ENCODE peak calls at places on chromosomes 11 and 22, in five cellular contexts. X, S, F, C and G are unnamed samples. For H3K27me3, the result is how much of the 10 kb centered on the place peaks cover.

GRCh38 chr11:104918113-104918824 is 20.0 kb upstream of the CASP12 start:
- DNase-seq in X (no peak), S (peak), F (no peak), C (no peak), G (no peak)

GRCh38 chr11:28649922-28650321 is 541.7 kb downstream of the METTL15 start:
- DNase-seq in X (no peak), S (no peak), F (no peak), C (no peak), G (no peak)

GRCh38 chr11:117187799-117188481 is 9.4 kb downstream of the SIDT2 start:
- DNase-seq in X (no peak), S (no peak), F (no peak), C (no peak), G (peak)

GRCh38 chr22:26579331-26579886 is 10.5 kb downstream of the TPST2 start:
- DNase-seq in X (peak), S (no peak), F (peak), C (no peak), G (peak)

GRCh38 chr22:41661713-41662112 is 27.0 kb downstream of the SNU13 start:
- DNase-seq in X (no peak), S (no peak), F (no peak), C (no peak), G (no peak)

GRCh38 chr11:117857734-117858369 is 18.6 kb downstream of the FXYD6 start:
- DNase-seq in X (no peak), S (no peak), F (no peak), C (no peak), G (no peak)

GRCh38 chr11:61955031-61955415 is 4.9 kb downstream of the BEST1 start:
- DNase-seq in X (peak), S (peak), F (no peak), C (no peak), G (no peak)

GRCh38 chr11:118241191-118242098 is 10.7 kb downstream of the MPZL3 start:
- DNase-seq in X (peak), S (no peak), F (peak), C (peak), G (peak)

GRCh38 chr11:119295178-119295577 is 21.8 kb downstream of the MCAM start:
- DNase-seq in X (no peak), S (no peak), F (no peak), C (no peak), G (no peak)
- TF ChIP-seq CTCF in X (no peak), S (no peak), F (no peak), C (no peak), G (no peak)

GRCh38 chr11:43576834-43577521 is 103.6 kb upstream of the HSD17B12 start:
- DNase-seq in X (no peak), S (no peak), F (no peak), C (no peak), G (peak)
- H3K4me3 ChIP-seq in X (no peak), S (no peak), F (no peak), C (no peak), G (no peak)

GRCh38 chr11:134905513-134905912 is 493.5 kb upstream of the B3GAT1 start:
- DNase-seq in X (no peak), S (no peak), F (no peak), C (no peak), G (no peak)

GRCh38 chr11:134901955-134902707 is 490.1 kb upstream of the B3GAT1 start:
- DNase-seq in X (no peak), S (no peak), F (no peak), C (no peak), G (no peak)

GRCh38 chr11:134905966-134906955 is 494.2 kb upstream of the B3GAT1 start:
- DNase-seq in X (no peak), S (no peak), F (no peak), C (no peak), G (no peak)

GRCh38 chr11:134901536-134901935 is 489.5 kb upstream of the B3GAT1 start:
- DNase-seq in X (no peak), S (no peak), F (no peak), C (no peak), G (no peak)

DNA sequence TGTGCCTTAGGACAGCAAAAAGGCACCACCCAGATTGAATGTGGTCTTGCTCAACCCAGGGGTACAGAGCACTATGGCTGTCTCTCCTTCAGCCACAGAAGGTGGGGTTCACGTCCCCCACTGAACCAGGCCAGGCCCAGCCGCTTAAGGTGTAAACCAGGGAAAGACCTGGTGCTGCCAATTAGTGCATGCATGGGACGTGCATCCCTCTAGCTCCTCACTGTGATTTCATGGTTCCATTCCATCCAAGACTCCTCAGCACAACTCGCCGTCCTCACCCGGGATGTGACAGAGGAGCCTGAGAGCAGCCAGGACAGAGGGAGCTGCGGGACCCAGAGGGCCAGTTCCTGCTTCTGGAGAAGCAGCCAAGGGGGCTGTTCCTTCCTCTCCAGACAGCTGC is 492.1 kb upstream of the B3GAT1 start:
- DNase-seq in X (no peak), S (no peak), F (no peak), C (no peak), G (no peak)
- H3K27me3 ChIP-seq in X (under half), S (under half), F (under half), C (under half), G (under half)

GRCh38 chr11:133929401-133930052 is 27.2 kb downstream of the IGSF9B start:
- DNase-seq in X (no peak), S (no peak), F (no peak), C (no peak), G (no peak)

GRCh38 chr11:133926466-133927246 is 30.1 kb downstream of the IGSF9B start:
- DNase-seq in X (no peak), S (no peak), F (no peak), C (no peak), G (no peak)

GRCh38 chr11:133928628-133929059 is 28.1 kb downstream of the IGSF9B start:
- DNase-seq in X (no peak), S (no peak), F (peak), C (peak), G (peak)

GRCh38 chr11:133925756-133926155 is 31.0 kb downstream of the IGSF9B start:
- DNase-seq in X (no peak), S (no peak), F (no peak), C (no peak), G (no peak)

GRCh38 chr11:133927690-133928627 is 28.8 kb downstream of the IGSF9B start:
- DNase-seq in X (peak), S (no peak), F (peak), C (peak), G (peak)
- TF ChIP-seq CTCF in X (peak), S (peak), F (peak), C (peak), G (no peak)